ENCODE peak calls at places on chromosomes 5 and 9, in seven cellular contexts. N is GM23338, S is GM23248, T is HCT116, V is MM.1S, P is hepatocyte, Q is PC-3. J is an unnamed sample.

GRCh38 chr5:72328172-72328571 is 8.0 kb downstream of the PTCD2 start:
- DNase-seq in V (no peak), S (peak; percentile 68), N (no peak), T (no peak), Q (peak; percentile 51), P (no peak), J (no peak)

GRCh38 chr5:113447651-113448050 is 12.9 kb upstream of the TSSK1B start:
- DNase-seq in N (peak; percentile 23), S (peak; percentile 29), P (no peak), T (no peak), V (no peak), Q (peak; percentile 38), J (peak; percentile 47)

GRCh38 chr9:83270116-83270515 is 207.2 kb upstream of the RASEF start:
- DNase-seq in P (no peak), N (no peak), Q (no peak), S (no peak), T (no peak), V (no peak), J (no peak)

GRCh38 chr5:91283899-91284298 is 99.2 kb downstream of the ARRDC3 start:
- DNase-seq in S (peak; percentile 83), T (peak; percentile 21), N (no peak), P (no peak), Q (peak; percentile 82), V (no peak), J (no peak)

GRCh38 chr9:107307331-107307730 is 24.3 kb downstream of the RAD23B start:
- DNase-seq in V (no peak), T (no peak), P (no peak), S (peak; percentile 35), Q (no peak), N (no peak), J (no peak)

GRCh38 chr5:54651482-54652076 is 134.0 kb downstream of the SNX18 start:
- DNase-seq in N (no peak), S (peak; percentile 42), T (no peak), P (peak; percentile 30), Q (no peak), V (no peak), J (no peak)

GRCh38 chr5:142819292-142819691 is 49.1 kb downstream of the ARHGAP26 start:
- DNase-seq in S (peak; percentile 27), Q (peak; percentile 87), T (no peak), N (no peak), V (no peak), P (no peak), J (no peak)

GRCh38 chr5:77083088-77083487 is 4.0 kb downstream of the ZBED3 start:
- DNase-seq in Q (no peak), T (no peak), V (no peak), S (no peak), P (no peak), N (no peak), J (no peak)

GRCh38 chr9:95508242-95508967 is 8.4 kb downstream of the PTCH1 start:
- DNase-seq in Q (no peak), P (peak; percentile 56), S (peak; percentile 65), V (peak; percentile 30), N (no peak), T (no peak), J (peak; percentile 70)

GRCh38 chr5:53211799-53212198 is 102.2 kb upstream of the MOCS2 start:
- DNase-seq in N (no peak), V (no peak), S (peak; percentile 71), P (no peak), Q (peak; percentile 72), T (peak; percentile 8), J (no peak)

GRCh38 chr9:35357116-35357515 is 132.8 kb upstream of the RUSC2 start:
- DNase-seq in V (no peak), Q (peak; percentile 31), T (no peak), N (no peak), P (no peak), S (peak; percentile 51), J (no peak)

GRCh38 chr5:34524123-34524522 is 132.0 kb upstream of the RAI14 start:
- DNase-seq in N (no peak), S (peak; percentile 85), V (no peak), Q (peak; percentile 85), T (no peak), P (no peak), J (no peak)

GRCh38 chr9:36939655-36940578 is 94.2 kb downstream of the PAX5 start:
- DNase-seq in V (no peak), P (peak; percentile 2), N (peak; percentile 8), T (no peak), S (no peak), Q (no peak), J (no peak)

GRCh38 chr5:136058031-136058971 is 29.5 kb downstream of the TGFBI start:
- DNase-seq in P (peak; percentile 93), V (no peak), N (peak; percentile 72), T (peak; percentile 35), S (peak; percentile 96), Q (peak; percentile 83), J (peak; percentile 36)

GRCh38 chr5:137751869-137752491 is 2.2 kb downstream of the HNRNPA0 start:
- DNase-seq in N (peak; percentile 79), P (peak; percentile 76), V (peak; percentile 39), T (peak; percentile 64), Q (peak; percentile 68), S (peak; percentile 87), J (peak; percentile 74)

GRCh38 chr9:3887121-3887797 is 361.5 kb upstream of the RFX3 start:
- DNase-seq in S (no peak), N (no peak), T (no peak), P (no peak), V (no peak), Q (no peak), J (no peak)

GRCh38 chr9:126617003-126617739 is 3.4 kb downstream of the LMX1B start:
- DNase-seq in N (peak; percentile 20), Q (no peak), V (no peak), P (no peak), S (no peak), T (no peak), J (no peak)

GRCh38 chr5:174549254-174549653 is 175.1 kb upstream of the MSX2 start:
- DNase-seq in S (peak; percentile 25), Q (no peak), N (no peak), T (no peak), P (no peak), V (no peak), J (no peak)

GRCh38 chr9:117359910-117360309 is 54.9 kb downstream of the ASTN2 start:
- DNase-seq in S (no peak), P (no peak), V (no peak), Q (no peak), T (no peak), N (no peak), J (no peak)

GRCh38 chr9:89743576-89744254 is 138.9 kb downstream of the GADD45G start:
- DNase-seq in P (no peak), S (no peak), V (peak; percentile 91), N (peak; percentile 68), Q (no peak), T (no peak), J (peak; percentile 50)

GRCh38 chr9:89466451-89467277 is 31.2 kb downstream of the SEMA4D start:
- DNase-seq in P (no peak), N (no peak), V (no peak), Q (no peak), T (no peak), S (no peak), J (no peak)

GRCh38 chr9:125522328-125522725 is 184.7 kb downstream of the MAPKAP1 start:
- DNase-seq in V (no peak), N (no peak), T (no peak), Q (peak; percentile 32), P (no peak), S (peak; percentile 77), J (no peak)

GRCh38 chr5:59193616-59194319 is 610.9 kb downstream of the RAB3C start:
- DNase-seq in S (peak; percentile 99), V (no peak), Q (peak; percentile 75), T (no peak), P (peak; percentile 69), N (no peak), J (no peak)

DNA sequence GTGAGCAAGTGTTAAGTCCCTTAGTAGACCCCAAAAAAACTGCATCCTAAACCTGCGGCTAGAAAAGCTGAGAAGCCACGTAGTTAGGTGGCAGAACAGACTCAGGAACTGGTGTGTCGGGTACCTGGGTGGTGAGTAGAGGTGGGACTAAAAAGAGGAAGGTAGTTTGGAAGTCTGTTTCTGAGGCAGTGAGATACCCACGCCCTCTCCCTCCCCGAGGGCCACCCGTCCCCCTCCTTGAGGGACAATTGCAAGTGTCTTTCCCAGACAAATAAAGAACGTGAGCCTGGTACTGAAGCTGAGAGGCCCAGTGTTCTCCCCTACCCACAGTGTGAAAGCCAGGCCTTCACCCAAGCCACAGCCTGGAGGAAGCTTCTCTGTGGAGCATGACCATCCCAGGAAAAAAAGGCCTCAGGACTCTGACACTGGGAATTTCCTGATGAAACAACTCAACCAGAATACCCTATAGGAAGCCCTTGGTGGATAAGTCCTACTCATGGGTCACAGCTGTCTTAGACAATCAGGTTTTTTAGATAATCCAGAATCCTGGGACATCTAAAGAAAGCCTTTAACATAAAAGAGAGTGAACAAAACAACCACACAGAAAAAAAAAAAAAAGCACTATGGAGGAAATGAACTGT is 7.0 kb upstream of the CD74 start:
- DNase-seq in Q (no peak), P (no peak), N (no peak), V (no peak), S (no peak), T (no peak), J (peak; percentile 29)
- H2AFZ ChIP-seq in Q (no peak overlapping the region), P (no peak overlapping the region), N (peak overlapping the region; percentile 12), V (no peak overlapping the region), S (no peak overlapping the region), T (no peak overlapping the region), J (peak overlapping the region; percentile 68)

DNA sequence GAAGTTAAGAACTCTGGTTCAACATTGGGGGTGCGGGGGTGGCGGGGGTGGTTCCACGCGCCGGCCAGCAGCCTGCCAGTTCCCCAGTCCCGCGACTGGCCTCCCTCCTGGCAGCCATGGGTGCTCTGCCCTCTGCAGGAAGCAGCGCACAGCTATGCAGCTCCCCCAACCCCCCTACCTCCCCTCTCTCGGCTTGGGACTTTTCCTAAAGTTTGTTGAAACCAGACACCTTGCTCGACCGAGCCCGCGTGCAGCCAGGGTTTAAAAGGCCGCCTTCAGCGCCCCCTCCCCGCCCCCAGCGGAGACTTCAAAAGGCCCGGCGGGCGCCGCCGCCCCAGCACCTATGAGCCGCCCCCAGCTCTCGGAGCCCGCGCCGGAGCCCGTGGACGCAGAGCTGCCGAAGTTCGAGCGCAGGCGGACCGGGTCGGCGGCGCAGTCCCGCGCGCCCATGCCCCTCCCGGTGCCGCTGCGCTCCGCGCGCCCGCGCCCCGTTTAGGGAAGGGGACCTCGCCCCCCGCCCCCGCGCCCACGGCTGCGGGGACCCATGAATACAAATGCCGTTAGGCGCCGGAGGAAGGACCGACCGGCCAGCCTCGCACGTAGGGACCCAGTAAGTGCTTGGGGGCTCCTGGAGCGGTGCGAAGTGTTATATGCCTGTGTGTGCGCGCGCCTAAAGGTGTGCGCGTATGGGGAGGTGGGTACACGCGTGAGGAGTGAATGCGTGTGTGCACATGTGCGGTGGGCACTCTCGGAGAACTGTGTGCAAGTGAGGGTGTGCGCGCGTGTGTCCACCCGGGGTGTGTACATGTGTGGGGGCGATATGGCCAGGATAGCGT is 1.4 kb upstream of the COL27A1 start:
- DNase-seq in Q (peak; percentile 44), T (no peak), S (peak; percentile 38), P (peak; percentile 79), N (peak; percentile 93), V (no peak), J (peak; percentile 93)
- TF ChIP-seq EZH2 in Q (no peak), T (no peak), S (no peak), P (no peak), N (no peak), V (no peak), J (peak; percentile 75)

GRCh38 chr9:98132806-98133631 is 14.0 kb upstream of the TRIM14 start:
- DNase-seq in P (no peak), T (no peak), S (no peak), Q (no peak), V (peak; percentile 51), N (no peak), J (peak; percentile 77)
- TF ChIP-seq EZH2phosphoT487 in P (no peak), T (no peak), S (no peak), Q (no peak), V (no peak), N (no peak), J (peak; percentile 31)

GRCh38 chr9:131733601-131734061 is 6.2 kb downstream of the RAPGEF1 start:
- DNase-seq in Q (peak; percentile 94), P (peak; percentile 79), V (peak; percentile 15), T (no peak), S (peak; percentile 96), N (peak; percentile 44), J (no peak)
- H2AFZ ChIP-seq in Q (no peak overlapping the region), P (no peak overlapping the region), V (no peak overlapping the region), T (no peak overlapping the region), S (no peak overlapping the region), N (no peak overlapping the region), J (no peak overlapping the region)

J was measured in neural progenitor cell.